ENCODE peak calls at places on chromosomes 7 and 10, in ten cellular contexts. X, D, O, T, C, I, L, G, S and Z are unnamed samples.

GRCh38 chr7:74057216-74057925 is 26.2 kb upstream of the LIMK1 start:
- DNase-seq in X (no peak), D (peak), O (peak), T (no peak), C (no peak), I (no peak), L (no peak), G (no peak), S (no peak), Z (no peak)

GRCh38 chr10:89327803-89328441 is at the start of gene IFIT3:
- DNase-seq in X (peak), D (no peak), O (no peak), T (peak), C (peak), I (peak), L (no peak), G (peak), S (peak), Z (peak)

GRCh38 chr10:103859161-103860141 is 4.1 kb upstream of the SH3PXD2A start:
- DNase-seq in X (no peak), D (no peak), O (no peak), T (peak), C (peak), I (peak), L (peak), G (peak), S (peak), Z (no peak)

GRCh38 chr7:150733734-150734095 is 3.5 kb upstream of the GIMAP5 start:
- DNase-seq in X (no peak), D (no peak), O (no peak), T (no peak), C (no peak), I (no peak), L (no peak), G (no peak), S (no peak), Z (no peak)

GRCh38 chr7:1365846-1366245 is 93.4 kb downstream of the MICALL2 start:
- DNase-seq in X (no peak), D (no peak), O (no peak), T (no peak), C (no peak), I (no peak), L (no peak), G (no peak), S (no peak), Z (no peak)

GRCh38 chr10:25877296-25877695 is 56.7 kb upstream of the MYO3A start:
- DNase-seq in X (no peak), D (no peak), O (no peak), T (no peak), C (no peak), I (no peak), L (no peak), G (no peak), S (no peak), Z (no peak)

GRCh38 chr7:70455925-70456324 is 676.0 kb upstream of the GALNT17 start:
- DNase-seq in X (no peak), D (no peak), O (no peak), T (no peak), C (no peak), I (peak), L (no peak), G (no peak), S (no peak), Z (no peak)

GRCh38 chr7:13742126-13742525 is 247.3 kb downstream of the ETV1 start:
- DNase-seq in X (no peak), D (no peak), O (no peak), T (no peak), C (peak), I (no peak), L (no peak), G (peak), S (peak), Z (peak)

GRCh38 chr10:71396084-71396713 is 521 bp upstream of the CDH23 start:
- DNase-seq in X (no peak), D (peak), O (peak), T (peak), C (peak), I (peak), L (no peak), G (no peak), S (no peak), Z (no peak)

GRCh38 chr7:88146611-88147010 is 73.2 kb downstream of the SRI start:
- DNase-seq in X (no peak), D (no peak), O (no peak), T (no peak), C (no peak), I (no peak), L (no peak), G (no peak), S (no peak), Z (no peak)

GRCh38 chr7:51369746-51370145 is 53.1 kb upstream of the COBL start:
- DNase-seq in X (no peak), D (no peak), O (no peak), T (peak), C (peak), I (peak), L (no peak), G (peak), S (no peak), Z (no peak)

GRCh38 chr7:4683884-4684565 is 1.9 kb downstream of the FOXK1 start:
- DNase-seq in X (peak), D (peak), O (peak), T (peak), C (peak), I (peak), L (peak), G (peak), S (peak), Z (no peak)

GRCh38 chr7:111126987-111127386 is 36.1 kb downstream of the LRRN3 start:
- DNase-seq in X (no peak), D (no peak), O (no peak), T (no peak), C (peak), I (no peak), L (no peak), G (peak), S (peak), Z (no peak)

GRCh38 chr10:317926-318325 is 182.7 kb downstream of the ZMYND11 start:
- DNase-seq in X (no peak), D (no peak), O (no peak), T (no peak), C (no peak), I (no peak), L (no peak), G (no peak), S (no peak), Z (no peak)

GRCh38 chr7:123314886-123315285 is 115.1 kb upstream of the SLC13A1 start:
- DNase-seq in X (no peak), D (no peak), O (no peak), T (no peak), C (no peak), I (no peak), L (no peak), G (no peak), S (no peak), Z (no peak)

GRCh38 chr7:46080595-46081159 is 159.6 kb upstream of the IGFBP3 start:
- DNase-seq in X (no peak), D (no peak), O (no peak), T (no peak), C (no peak), I (no peak), L (no peak), G (no peak), S (peak), Z (no peak)

GRCh38 chr7:17939670-17940301 is 508 bp downstream of the SNX13 start:
- DNase-seq in X (peak), D (peak), O (peak), T (peak), C (peak), I (peak), L (peak), G (peak), S (peak), Z (no peak)

GRCh38 chr10:99619090-99619800 is 994 bp downstream of the SLC25A28 start:
- DNase-seq in X (no peak), D (no peak), O (no peak), T (no peak), C (peak), I (peak), L (no peak), G (no peak), S (peak), Z (no peak)

GRCh38 chr10:26931223-26931622 is 70.5 kb upstream of the ABI1 start:
- DNase-seq in X (peak), D (no peak), O (no peak), T (peak), C (no peak), I (peak), L (no peak), G (no peak), S (no peak), Z (no peak)

GRCh38 chr7:103540986-103541385 is 95.0 kb upstream of the SLC26A5 start:
- DNase-seq in X (no peak), D (no peak), O (peak), T (peak), C (peak), I (no peak), L (no peak), G (no peak), S (no peak), Z (no peak)

GRCh38 chr7:96654630-96655188 is 54.9 kb downstream of the SEM1 start:
- DNase-seq in X (no peak), D (no peak), O (no peak), T (peak), C (no peak), I (no peak), L (no peak), G (no peak), S (no peak), Z (no peak)

GRCh38 chr7:100673942-100674431 is 447 bp downstream of the GNB2 start:
- DNase-seq in X (peak), D (peak), O (peak), T (peak), C (no peak), I (peak), L (peak), G (no peak), S (no peak), Z (no peak)
- H3K4me3 ChIP-seq in X (peak), D (peak), O (peak), T (peak), C (peak), I (peak), L (peak), G (peak), S (peak), Z (peak)

DNA sequence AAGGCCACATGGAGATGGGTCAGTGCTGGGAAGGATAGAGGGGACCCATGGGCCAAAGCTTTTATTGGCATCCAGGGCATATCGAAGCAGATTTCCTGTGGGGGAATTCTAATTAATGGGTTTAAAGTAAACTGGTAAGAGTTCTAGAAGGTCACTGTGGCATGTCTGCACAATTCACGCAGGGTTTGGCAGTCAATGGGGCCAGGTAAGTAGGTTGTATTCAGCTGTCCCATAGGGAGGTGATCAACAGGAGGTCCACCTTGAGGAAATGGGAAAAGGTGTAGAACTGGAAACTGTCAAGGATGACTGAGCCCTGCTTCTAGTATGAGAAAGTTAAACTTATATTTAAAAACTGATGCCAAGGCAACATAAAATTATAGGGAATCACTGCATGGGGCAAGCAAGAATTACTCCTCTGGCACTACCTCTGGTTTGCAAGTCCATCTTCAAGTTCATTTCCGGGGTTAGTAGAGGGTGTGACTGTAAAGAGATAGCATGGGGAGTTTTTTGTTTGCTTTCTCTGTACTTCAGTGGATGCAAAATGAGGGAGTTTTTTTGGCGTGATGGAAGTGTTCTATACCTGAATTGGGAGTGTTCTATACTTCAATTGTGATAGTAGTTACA is 22.5 kb downstream of the TBC1D12 start:
- DNase-seq in X (no peak), D (no peak), O (no peak), T (no peak), C (no peak), I (no peak), L (no peak), G (no peak), S (no peak), Z (no peak)
- H3K4me3 ChIP-seq in X (no peak), D (no peak), O (no peak), T (no peak), C (no peak), I (no peak), L (no peak), G (no peak), S (no peak), Z (no peak)

GRCh38 chr10:52683776-52684175 is 88.8 kb downstream of the MBL2 start:
- DNase-seq in X (no peak), D (no peak), O (no peak), T (no peak), C (no peak), I (no peak), L (no peak), G (no peak), S (no peak), Z (no peak)
- H3K4me3 ChIP-seq in X (no peak), D (no peak), O (no peak), T (no peak), C (no peak), I (no peak), L (no peak), G (no peak), S (no peak), Z (no peak)

DNA sequence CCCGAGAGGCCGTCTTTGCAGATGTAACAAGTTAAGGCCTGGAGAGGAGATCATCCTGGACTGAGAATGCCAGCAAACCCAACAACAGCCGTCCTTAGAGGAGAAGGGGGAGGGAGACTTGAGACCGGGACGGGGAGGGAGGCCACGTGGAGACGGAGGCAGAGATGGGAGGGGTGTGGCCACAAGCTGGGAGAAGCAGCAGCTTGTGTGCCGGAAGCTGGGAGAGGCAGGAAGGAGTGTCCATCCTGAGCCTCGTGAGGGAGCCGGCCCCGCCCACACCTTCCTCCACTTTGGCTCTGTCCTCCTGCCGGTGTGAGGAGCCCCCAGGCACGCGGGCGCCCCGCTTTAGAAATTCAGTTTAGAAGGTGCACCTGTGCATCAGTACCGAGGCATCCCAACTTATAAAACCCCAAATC is 95.7 kb downstream of the DNAJB6 start:
- DNase-seq in X (no peak), D (peak), O (no peak), T (no peak), C (peak), I (no peak), L (no peak), G (peak), S (peak), Z (no peak)
- H3K4me3 ChIP-seq in X (peak), D (peak), O (no peak), T (no peak), C (peak), I (no peak), L (peak), G (no peak), S (peak), Z (peak)

GRCh38 chr10:131000244-131000643 is 311.3 kb downstream of the TCERG1L start:
- DNase-seq in X (no peak), D (no peak), O (no peak), T (no peak), C (no peak), I (no peak), L (no peak), G (no peak), S (no peak), Z (no peak)
- H3K4me3 ChIP-seq in X (no peak), D (no peak), O (no peak), T (no peak), C (no peak), I (no peak), L (no peak), G (no peak), S (no peak), Z (no peak)